ENCODE peak calls at places on chromosomes 2 and 18, in nine cellular contexts. V is astrocyte of the spinal cord; X is M059J; C is stimulated activated CD4-positive, alpha-beta T cell treated with anti-CD3 and anti-CD28 coated beads, Interleukin-4, amount 100 ng/mL, for 1 hour; J is aorta; G is mesothelial cell of epicardium; R is stromal cell of bone marrow; N is lung microvascular endothelial cell; W is colonic mucosa. D is an unnamed sample.

GRCh38 chr2:43258547-43259156 is 32.2 kb upstream of the ZFP36L2 start:
- DNase-seq in V (no peak), X (no peak), R (no peak), C (no peak), N (no peak), G (no peak), W (no peak), J (no peak), D (no peak)

GRCh38 chr2:32357545-32358482 is 991 bp downstream of the BIRC6 start:
- DNase-seq in C (peak; percentile 36), X (peak; percentile 42), R (no peak), J (peak; percentile 69), V (peak; percentile 41), W (peak; percentile 45), G (peak; percentile 21), N (peak; percentile 57), D (no peak)

GRCh38 chr2:205499006-205499405 is 183.3 kb upstream of the NRP2 start:
- DNase-seq in N (no peak), C (no peak), X (no peak), G (no peak), V (no peak), R (no peak), W (no peak), J (no peak), D (no peak)

GRCh38 chr2:10524841-10525572 is 76.9 kb upstream of the ODC1 start:
- DNase-seq in W (no peak), N (no peak), C (no peak), V (no peak), G (no peak), X (no peak), J (no peak), R (no peak), D (no peak)

GRCh38 chr18:37553633-37554398 is 11.8 kb downstream of the CELF4 start:
- DNase-seq in R (no peak), W (no peak), G (no peak), N (peak; percentile 27), X (no peak), C (no peak), J (no peak), V (no peak), D (no peak)

GRCh38 chr18:57791911-57792310 is 11.2 kb downstream of the ATP8B1 start:
- DNase-seq in N (peak; percentile 42), V (no peak), X (no peak), J (no peak), G (no peak), C (no peak), R (no peak), W (no peak), D (no peak)

GRCh38 chr2:209977386-209978239 is 24.8 kb upstream of the RPE start:
- DNase-seq in R (peak; percentile 8), G (no peak), X (peak; percentile 35), J (no peak), C (no peak), W (no peak), V (peak; percentile 50), N (peak; percentile 70), D (no peak)

GRCh38 chr2:73214120-73215035 is at the start of gene SMYD5:
- DNase-seq in V (peak; percentile 71), W (peak; percentile 93), X (peak; percentile 76), C (peak; percentile 94), N (peak; percentile 93), G (peak; percentile 70), R (peak; percentile 56), J (peak; percentile 92), D (no peak)

GRCh38 chr2:96152301-96153165 is 7.3 kb upstream of the DUSP2 start:
- DNase-seq in X (no peak), G (no peak), W (no peak), N (no peak), J (no peak), R (no peak), C (no peak), V (no peak), D (no peak)

GRCh38 chr2:178910005-178910404 is 102.8 kb upstream of the TTN start:
- DNase-seq in N (no peak), W (no peak), R (no peak), V (no peak), X (no peak), C (no peak), G (no peak), J (no peak), D (no peak)

GRCh38 chr2:58042486-58042970 is 4.1 kb upstream of the VRK2 start:
- DNase-seq in G (no peak), N (peak; percentile 94), W (peak; percentile 32), R (peak; percentile 46), J (no peak), V (peak; percentile 93), C (no peak), X (peak; percentile 91), D (no peak)

GRCh38 chr2:5035134-5035533 is 657.0 kb upstream of the SOX11 start:
- DNase-seq in R (no peak), C (no peak), W (no peak), X (no peak), J (no peak), G (no peak), V (no peak), N (no peak), D (no peak)

GRCh38 chr18:24118750-24119577 is 19.9 kb upstream of the CABYR start:
- DNase-seq in G (peak; percentile 42), V (peak; percentile 75), J (peak; percentile 74), N (peak; percentile 86), W (peak; percentile 77), R (peak; percentile 44), C (peak; percentile 76), X (peak; percentile 71), D (no peak)

GRCh38 chr18:58881469-58881868 is 16.8 kb downstream of the ZNF532 start:
- DNase-seq in R (no peak), N (no peak), C (no peak), W (no peak), G (no peak), X (no peak), V (no peak), J (no peak), D (no peak)

GRCh38 chr2:234816491-234816890 is 135.3 kb upstream of the SH3BP4 start:
- DNase-seq in C (no peak), V (no peak), G (no peak), W (no peak), J (no peak), X (no peak), R (no peak), N (no peak), D (no peak)